ENCODE peak calls at places on chromosomes 16 and 17, in nine cellular contexts. C is uterus, I is A549, F is spleen, N is IMR-90, M is NB4, W is HepG2, Z is vagina, K is transverse colon. P is an unnamed sample.

GRCh38 chr17:5587431-5588032 is 3.2 kb upstream of the NLRP1 start:
- DNase-seq in C (peak), I (peak), F (no peak), N (peak), M (peak), W (peak), Z (no peak), K (peak), P (peak)

GRCh38 chr17:50721194-50722010 is 2.0 kb downstream of the LUC7L3 start:
- DNase-seq in C (no peak), I (no peak), F (no peak), N (no peak), M (peak), W (no peak), Z (no peak), K (no peak), P (no peak)

GRCh38 chr16:76265434-76266045 is 11.7 kb upstream of the CNTNAP4 start:
- DNase-seq in C (no peak), I (peak), F (no peak), N (peak), M (peak), W (peak), Z (no peak), K (peak), P (no peak)

GRCh38 chr16:20612551-20613470 is 36.6 kb upstream of the ACSM2B start:
- DNase-seq in C (no peak), I (no peak), F (no peak), N (no peak), M (no peak), W (no peak), Z (no peak), K (no peak), P (no peak)

GRCh38 chr16:13519871-13520270 is 400.1 kb upstream of the ERCC4 start:
- DNase-seq in C (no peak), I (no peak), F (no peak), N (no peak), M (no peak), W (no peak), Z (no peak), K (no peak), P (no peak)

GRCh38 chr17:30340957-30341356 is 7.1 kb upstream of the TMIGD1 start:
- DNase-seq in C (no peak), I (no peak), F (no peak), N (no peak), M (no peak), W (no peak), Z (no peak), K (no peak), P (no peak)

GRCh38 chr17:77141846-77142449 is 1.2 kb downstream of the SEC14L1 start:
- DNase-seq in C (no peak), I (no peak), F (no peak), N (no peak), M (no peak), W (no peak), Z (no peak), K (no peak), P (no peak)

GRCh38 chr17:58574025-58574424 is 59.6 kb upstream of the MTMR4 start:
- DNase-seq in C (no peak), I (no peak), F (no peak), N (no peak), M (no peak), W (no peak), Z (no peak), K (no peak), P (no peak)

GRCh38 chr16:180101-180920 is at the start of gene HBQ1:
- DNase-seq in C (no peak), I (peak), F (no peak), N (no peak), M (no peak), W (peak), Z (no peak), K (no peak), P (no peak)

GRCh38 chr17:12620200-12620720 is 45.4 kb upstream of the MYOCD start:
- DNase-seq in C (no peak), I (peak), F (no peak), N (peak), M (no peak), W (no peak), Z (no peak), K (no peak), P (no peak)

GRCh38 chr17:61389670-61390478 is 9.8 kb upstream of the TBX2 start:
- DNase-seq in C (peak), I (peak), F (peak), N (peak), M (peak), W (no peak), Z (no peak), K (peak), P (no peak)

GRCh38 chr17:50841949-50842354 is 6.6 kb downstream of the WFIKKN2 start:
- DNase-seq in C (peak), I (peak), F (no peak), N (peak), M (peak), W (peak), Z (peak), K (peak), P (peak)

GRCh38 chr16:53673189-53673588 is 30.5 kb downstream of the RPGRIP1L start:
- DNase-seq in C (no peak), I (no peak), F (no peak), N (no peak), M (no peak), W (no peak), Z (no peak), K (no peak), P (no peak)

GRCh38 chr16:89456412-89456811 is 33.9 kb downstream of the ANKRD11 start:
- DNase-seq in C (no peak), I (no peak), F (no peak), N (no peak), M (no peak), W (no peak), Z (no peak), K (no peak), P (no peak)

GRCh38 chr17:57913576-57914273 is 41.5 kb downstream of the CUEDC1 start:
- DNase-seq in C (no peak), I (no peak), F (no peak), N (no peak), M (no peak), W (no peak), Z (no peak), K (no peak), P (no peak)

GRCh38 chr17:74972973-74973328 is 392 bp upstream of the HID1 start:
- DNase-seq in C (no peak), I (no peak), F (no peak), N (no peak), M (no peak), W (no peak), Z (no peak), K (no peak), P (no peak)

GRCh38 chr16:66007717-66008116 is 358.8 kb upstream of the CDH5 start:
- DNase-seq in C (no peak), I (no peak), F (no peak), N (peak), M (no peak), W (no peak), Z (no peak), K (no peak), P (no peak)

DNA sequence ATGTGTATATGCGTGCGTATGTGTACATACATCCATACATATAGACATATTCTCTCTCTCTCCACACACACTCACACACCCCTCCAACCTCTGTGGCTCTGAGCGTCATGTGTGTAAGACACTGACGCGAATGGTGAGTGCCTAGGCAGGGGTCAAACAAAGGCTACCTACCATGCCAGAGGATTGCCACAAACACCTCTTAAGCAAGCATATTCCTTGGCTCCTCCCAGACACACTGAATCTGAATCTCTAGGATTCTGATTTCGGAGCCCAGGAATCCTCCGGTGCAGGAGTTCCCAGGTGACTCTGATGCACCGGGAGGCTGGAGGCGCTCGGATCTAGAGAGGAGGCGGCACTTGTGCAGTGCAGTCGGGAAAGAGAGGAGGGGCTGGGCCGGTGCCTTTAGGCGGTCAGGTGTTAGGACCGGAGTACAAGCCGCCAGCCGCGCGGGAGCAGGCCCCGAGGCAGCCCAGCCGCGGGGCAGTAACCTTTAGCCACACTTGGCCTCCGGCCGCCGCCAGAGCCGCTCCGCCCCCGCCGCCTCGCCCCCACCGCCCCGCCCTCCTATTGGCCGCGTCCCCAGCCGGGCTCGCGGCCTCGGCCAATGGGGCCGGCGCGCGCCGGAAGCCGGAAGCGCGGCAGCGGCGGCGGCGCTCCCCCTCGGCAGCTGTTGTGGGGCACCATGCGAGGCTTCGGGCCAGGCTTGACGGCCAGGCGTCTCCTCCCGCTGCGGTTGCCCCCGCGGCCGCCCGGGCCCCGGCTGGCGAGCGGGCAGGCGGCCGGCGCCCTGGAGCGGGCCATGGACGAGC is at the start of gene MLYCD:
- DNase-seq in C (peak), I (peak), F (peak), N (peak), M (peak), W (peak), Z (no peak), K (peak), P (peak)
- TF ChIP-seq POLR2A in C (peak), I (peak), F (no peak), N (peak), M (peak), W (peak), Z (no peak), K (no peak), P (no peak)

GRCh38 chr16:51553314-51553713 is 402.2 kb upstream of the SALL1 start:
- DNase-seq in C (no peak), I (no peak), F (no peak), N (no peak), M (no peak), W (no peak), Z (no peak), K (no peak), P (no peak)
- TF ChIP-seq CTCF in C (no peak), I (no peak), F (no peak), N (no peak), M (no peak), W (no peak), Z (no peak), K (no peak), P (no peak)

DNA sequence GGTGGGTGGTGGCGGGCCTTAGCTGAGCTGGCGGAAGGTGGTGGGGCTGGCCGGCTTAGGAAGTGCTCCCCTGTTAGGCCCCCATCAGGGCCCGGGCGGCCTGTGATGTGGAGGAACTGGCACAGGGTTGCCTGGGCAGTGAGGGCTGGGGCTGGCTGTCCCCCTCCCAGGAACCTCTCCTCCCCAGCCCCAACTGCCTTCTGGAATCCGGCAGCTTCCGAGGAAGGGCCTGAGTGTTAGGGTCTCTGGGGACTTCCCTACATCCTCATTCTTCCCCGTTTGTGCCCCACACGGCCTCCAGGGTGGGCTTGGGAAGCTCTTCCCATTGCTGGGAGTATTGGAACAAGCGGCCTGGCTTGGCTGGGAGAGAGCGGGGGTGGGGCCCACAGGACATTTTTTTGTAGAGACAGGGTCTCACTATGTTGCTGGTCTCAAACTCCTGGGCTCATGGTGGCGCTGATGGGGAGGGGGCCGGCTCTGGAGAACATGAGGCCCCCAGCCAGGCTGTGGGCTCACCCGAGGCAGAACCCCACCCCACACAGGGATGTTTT is 89.9 kb upstream of the CIBAR2 start:
- DNase-seq in C (peak), I (no peak), F (peak), N (no peak), M (no peak), W (no peak), Z (no peak), K (no peak), P (no peak)
- H3K4me3 ChIP-seq in C (no peak), I (no peak), F (no peak), N (no peak), M (no peak), W (no peak), Z (peak), K (no peak), P (no peak)

GRCh38 chr16:79845734-79846135 is 245.2 kb upstream of the MAF start:
- DNase-seq in C (no peak), I (peak), F (no peak), N (no peak), M (no peak), W (no peak), Z (no peak), K (no peak), P (no peak)
- TF ChIP-seq POLR2A in C (no peak), I (no peak), F (no peak), N (no peak), M (no peak), W (no peak), Z (no peak), K (no peak), P (no peak)

GRCh38 chr17:28573966-28574480 is 2.7 kb downstream of the ALDOC start:
- DNase-seq in C (no peak), I (no peak), F (no peak), N (no peak), M (no peak), W (no peak), Z (no peak), K (no peak), P (no peak)
- TF ChIP-seq CTCF in C (no peak), I (no peak), F (no peak), N (no peak), M (no peak), W (no peak), Z (no peak), K (no peak), P (no peak)

GRCh38 chr17:33751702-33752065 is 458.6 kb upstream of the ASIC2 start:
- DNase-seq in C (no peak), I (no peak), F (no peak), N (no peak), M (no peak), W (no peak), Z (no peak), K (no peak), P (no peak)
- H3K4me3 ChIP-seq in C (no peak), I (peak), F (no peak), N (no peak), M (no peak), W (no peak), Z (no peak), K (no peak), P (no peak)

GRCh38 chr16:3305109-3306068 is at the start of the genes TIGD7 and ZNF75A:
- DNase-seq in C (peak), I (peak), F (peak), N (peak), M (peak), W (no peak), Z (no peak), K (peak), P (peak)
- TF ChIP-seq POLR2A in C (peak), I (peak), F (no peak), N (peak), M (peak), W (no peak), Z (no peak), K (peak), P (no peak)

DNA sequence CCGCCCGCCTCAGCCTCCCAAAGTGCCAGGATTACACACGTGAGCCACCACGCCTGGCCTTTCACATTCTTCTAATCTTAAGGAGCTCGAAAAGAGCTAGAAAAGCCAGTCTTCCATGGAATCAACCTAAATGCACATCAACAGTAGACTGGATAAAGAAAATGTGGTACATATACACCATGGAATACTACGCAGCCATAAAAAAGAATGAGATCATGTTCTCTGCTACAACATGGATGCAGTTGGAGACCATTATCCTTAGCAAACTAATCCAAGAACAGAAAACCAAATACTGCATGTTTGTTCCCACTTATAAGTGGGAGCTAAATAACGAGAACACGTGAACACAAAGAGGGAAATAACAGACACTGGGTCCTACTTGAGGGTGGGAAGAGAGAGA is 3.1 kb downstream of the CTC1 start:
- DNase-seq in C (no peak), I (no peak), F (no peak), N (no peak), M (no peak), W (no peak), Z (no peak), K (no peak), P (no peak)
- TF ChIP-seq CTCF in C (no peak), I (no peak), F (no peak), N (no peak), M (no peak), W (no peak), Z (no peak), K (no peak), P (no peak)